ENCODE peak calls at places on chromosomes 11 and 22, in seven cellular contexts. X is tibial nerve, R is prostate gland, V is esophagus squamous epithelium, L is A549, B is ovary, I is testis. N is an unnamed sample.

GRCh38 chr11:17538731-17539130 is 5.5 kb downstream of the USH1C start:
- DNase-seq in B (no peak), V (no peak), L (no peak), I (no peak), X (no peak), R (no peak), N (no peak)

GRCh38 chr11:104727095-104727494 is 171.2 kb downstream of the CASP12 start:
- DNase-seq in R (no peak), I (no peak), V (no peak), B (no peak), X (no peak), L (no peak), N (no peak)

GRCh38 chr11:95849087-95849825 is 59.0 kb downstream of the CEP57 start:
- DNase-seq in V (no peak), I (peak), B (no peak), X (no peak), R (peak), L (peak), N (peak)

GRCh38 chr22:37060801-37061610 is 9.5 kb downstream of the KCTD17 start:
- DNase-seq in V (no peak), X (no peak), R (no peak), B (no peak), I (no peak), L (no peak), N (no peak)

GRCh38 chr11:94958118-94958517 is 15.2 kb downstream of the CWC15 start:
- DNase-seq in I (no peak), B (no peak), R (no peak), L (no peak), X (no peak), V (no peak), N (no peak)

GRCh38 chr11:78801161-78801884 is 226.7 kb upstream of the NARS2 start:
- DNase-seq in R (peak), I (no peak), L (no peak), X (no peak), B (no peak), V (no peak), N (no peak)

GRCh38 chr22:40156001-40156516 is 21.7 kb upstream of the TNRC6B start:
- DNase-seq in X (no peak), B (no peak), R (peak), I (no peak), L (peak), V (no peak), N (no peak)

GRCh38 chr11:65781962-65782815 is 1.4 kb upstream of the AP5B1 start:
- DNase-seq in B (no peak), L (no peak), V (no peak), X (no peak), I (no peak), R (no peak), N (no peak)

GRCh38 chr22:44335903-44336803 is 23.4 kb upstream of the SHISAL1 start:
- DNase-seq in R (no peak), B (no peak), I (no peak), X (no peak), L (no peak), V (no peak), N (no peak)

GRCh38 chr22:31337178-31337577 is 9.0 kb downstream of the PATZ1 start:
- DNase-seq in L (no peak), B (no peak), X (no peak), V (no peak), I (no peak), R (no peak), N (no peak)

GRCh38 chr11:60788401-60789110 is 3.4 kb downstream of the MS4A10 start:
- DNase-seq in X (no peak), V (no peak), I (no peak), L (no peak), R (no peak), B (no peak), N (no peak)

GRCh38 chr11:91156041-91156440 is 933.2 kb upstream of the CHORDC1 start:
- DNase-seq in R (no peak), B (no peak), I (no peak), L (no peak), X (no peak), V (no peak), N (no peak)

GRCh38 chr11:33869511-33870422 is 22.1 kb downstream of the LMO2 start:
- DNase-seq in V (no peak), R (no peak), L (no peak), B (peak), I (no peak), X (no peak), N (peak)

GRCh38 chr11:69674886-69675714 is at the start of gene LTO1:
- DNase-seq in I (peak), L (peak), B (peak), X (peak), R (peak), V (peak), N (peak)
- H3K27ac ChIP-seq in I (peak), L (peak), B (no peak), X (peak), R (peak), V (peak), N (peak)

GRCh38 chr11:45859661-45860140 is 12.4 kb downstream of the CRY2 start:
- DNase-seq in I (peak), V (no peak), B (peak), X (peak), R (peak), L (no peak), N (peak)
- TF ChIP-seq POLR2A in I (no peak), V (no peak), B (no peak), X (peak), R (peak), L (no peak), N (no peak)

GRCh38 chr22:42299586-42300285 is 29.3 kb upstream of the TCF20 start:
- DNase-seq in B (no peak), X (no peak), V (no peak), R (no peak), I (peak), L (no peak), N (peak)
- H3K27ac ChIP-seq in B (no peak), X (peak), V (peak), R (no peak), I (no peak), L (no peak), N (no peak)

GRCh38 chr11:762421-763072 is 14.7 kb downstream of the GATD1 start:
- DNase-seq in X (no peak), I (no peak), V (no peak), R (no peak), L (peak), B (no peak), N (no peak)
- TF ChIP-seq POLR2A in X (no peak), I (no peak), V (no peak), R (no peak), L (no peak), B (no peak), N (no peak)

N was measured in heart left ventricle.